ENCODE peak calls at places on chromosomes 12 and 14, in nine cellular contexts. One of them, this sample, is unnamed.

GRCh38 chr14:74567646-74568379 is 44.2 kb downstream of the LTBP2 start:
- DNase-seq in NCI-H2227 treated with DMSO at 0.1 percent for 48 hours: no peak
- DNase-seq in glutamatergic neuron: no peak
- DNase-seq in epithelial cell of proximal tubule: no peak
- DNase-seq in activated naive CD8-positive, alpha-beta T cell treated with anti-CD3 and anti-CD28 coated beads for 36 hours: no peak
- DNase-seq in GM04504: no peak
- DNase-seq in stimulated activated CD4-positive, alpha-beta T cell treated with anti-CD3 and anti-CD28 coated beads, TNF-alpha, amount 100 ng/mL, for 24 hours: no peak
- DNase-seq in mammary epithelial cell: peak; percentile 59
- DNase-seq in activated CD4-positive, alpha-beta T cell treated with anti-CD3 and anti-CD28 coated beads, Interleukin-2, amount 50 U/mL, for 48 hours: no peak
- DNase-seq in this sample: no peak

GRCh38 chr12:459430-460258 is at the start of gene B4GALNT3:
- DNase-seq in glutamatergic neuron: peak; percentile 67
- DNase-seq in NCI-H2227 treated with DMSO at 0.1 percent for 48 hours: no peak
- DNase-seq in mammary epithelial cell: peak; percentile 54
- DNase-seq in activated CD4-positive, alpha-beta T cell treated with anti-CD3 and anti-CD28 coated beads, Interleukin-2, amount 50 U/mL, for 48 hours: peak; percentile 33
- DNase-seq in activated naive CD8-positive, alpha-beta T cell treated with anti-CD3 and anti-CD28 coated beads for 36 hours: peak; percentile 48
- DNase-seq in GM04504: no peak
- DNase-seq in epithelial cell of proximal tubule: no peak
- DNase-seq in stimulated activated CD4-positive, alpha-beta T cell treated with anti-CD3 and anti-CD28 coated beads, TNF-alpha, amount 100 ng/mL, for 24 hours: peak; percentile 38
- DNase-seq in this sample: peak; percentile 45

GRCh38 chr12:51326762-51327439 is 2.9 kb upstream of the BIN2 start:
- DNase-seq in NCI-H2227 treated with DMSO at 0.1 percent for 48 hours: no peak
- DNase-seq in GM04504: peak; percentile 47
- DNase-seq in activated CD4-positive, alpha-beta T cell treated with anti-CD3 and anti-CD28 coated beads, Interleukin-2, amount 50 U/mL, for 48 hours: no peak
- DNase-seq in stimulated activated CD4-positive, alpha-beta T cell treated with anti-CD3 and anti-CD28 coated beads, TNF-alpha, amount 100 ng/mL, for 24 hours: no peak
- DNase-seq in activated naive CD8-positive, alpha-beta T cell treated with anti-CD3 and anti-CD28 coated beads for 36 hours: no peak
- DNase-seq in epithelial cell of proximal tubule: no peak
- DNase-seq in mammary epithelial cell: peak; percentile 61
- DNase-seq in glutamatergic neuron: no peak
- DNase-seq in this sample: peak; percentile 12

GRCh38 chr12:103548622-103549601 is 38.2 kb upstream of the STAB2 start:
- DNase-seq in GM04504: peak; percentile 27
- DNase-seq in mammary epithelial cell: peak; percentile 73
- DNase-seq in activated CD4-positive, alpha-beta T cell treated with anti-CD3 and anti-CD28 coated beads, Interleukin-2, amount 50 U/mL, for 48 hours: peak; percentile 74
- DNase-seq in activated naive CD8-positive, alpha-beta T cell treated with anti-CD3 and anti-CD28 coated beads for 36 hours: peak; percentile 60
- DNase-seq in stimulated activated CD4-positive, alpha-beta T cell treated with anti-CD3 and anti-CD28 coated beads, TNF-alpha, amount 100 ng/mL, for 24 hours: peak; percentile 69
- DNase-seq in epithelial cell of proximal tubule: no peak
- DNase-seq in glutamatergic neuron: peak; percentile 76
- DNase-seq in NCI-H2227 treated with DMSO at 0.1 percent for 48 hours: peak; percentile 72
- DNase-seq in this sample: peak; percentile 73

GRCh38 chr12:105474672-105475071 is 144.2 kb downstream of the C12orf75 start:
- DNase-seq in activated naive CD8-positive, alpha-beta T cell treated with anti-CD3 and anti-CD28 coated beads for 36 hours: no peak
- DNase-seq in glutamatergic neuron: no peak
- DNase-seq in mammary epithelial cell: peak; percentile 87
- DNase-seq in stimulated activated CD4-positive, alpha-beta T cell treated with anti-CD3 and anti-CD28 coated beads, TNF-alpha, amount 100 ng/mL, for 24 hours: no peak
- DNase-seq in activated CD4-positive, alpha-beta T cell treated with anti-CD3 and anti-CD28 coated beads, Interleukin-2, amount 50 U/mL, for 48 hours: no peak
- DNase-seq in epithelial cell of proximal tubule: no peak
- DNase-seq in NCI-H2227 treated with DMSO at 0.1 percent for 48 hours: no peak
- DNase-seq in GM04504: no peak
- DNase-seq in this sample: peak; percentile 86

GRCh38 chr12:28209782-28210181 is 19.5 kb downstream of the CCDC91 start:
- DNase-seq in stimulated activated CD4-positive, alpha-beta T cell treated with anti-CD3 and anti-CD28 coated beads, TNF-alpha, amount 100 ng/mL, for 24 hours: no peak
- DNase-seq in activated CD4-positive, alpha-beta T cell treated with anti-CD3 and anti-CD28 coated beads, Interleukin-2, amount 50 U/mL, for 48 hours: no peak
- DNase-seq in epithelial cell of proximal tubule: no peak
- DNase-seq in activated naive CD8-positive, alpha-beta T cell treated with anti-CD3 and anti-CD28 coated beads for 36 hours: no peak
- DNase-seq in glutamatergic neuron: no peak
- DNase-seq in mammary epithelial cell: peak; percentile 11
- DNase-seq in NCI-H2227 treated with DMSO at 0.1 percent for 48 hours: no peak
- DNase-seq in GM04504: no peak
- DNase-seq in this sample: no peak

GRCh38 chr12:51972849-51973273 is 21.4 kb downstream of the ACVR1B start:
- DNase-seq in epithelial cell of proximal tubule: peak; percentile 25
- DNase-seq in mammary epithelial cell: peak; percentile 68
- DNase-seq in GM04504: no peak
- DNase-seq in NCI-H2227 treated with DMSO at 0.1 percent for 48 hours: no peak
- DNase-seq in activated naive CD8-positive, alpha-beta T cell treated with anti-CD3 and anti-CD28 coated beads for 36 hours: peak; percentile 35
- DNase-seq in activated CD4-positive, alpha-beta T cell treated with anti-CD3 and anti-CD28 coated beads, Interleukin-2, amount 50 U/mL, for 48 hours: peak; percentile 68
- DNase-seq in glutamatergic neuron: no peak
- DNase-seq in stimulated activated CD4-positive, alpha-beta T cell treated with anti-CD3 and anti-CD28 coated beads, TNF-alpha, amount 100 ng/mL, for 24 hours: peak; percentile 71
- DNase-seq in this sample: peak; percentile 40

GRCh38 chr14:59425322-59425945 is 39.7 kb downstream of the GPR135 start:
- DNase-seq in NCI-H2227 treated with DMSO at 0.1 percent for 48 hours: no peak
- DNase-seq in activated naive CD8-positive, alpha-beta T cell treated with anti-CD3 and anti-CD28 coated beads for 36 hours: no peak
- DNase-seq in activated CD4-positive, alpha-beta T cell treated with anti-CD3 and anti-CD28 coated beads, Interleukin-2, amount 50 U/mL, for 48 hours: no peak
- DNase-seq in glutamatergic neuron: no peak
- DNase-seq in GM04504: peak; percentile 39
- DNase-seq in stimulated activated CD4-positive, alpha-beta T cell treated with anti-CD3 and anti-CD28 coated beads, TNF-alpha, amount 100 ng/mL, for 24 hours: no peak
- DNase-seq in epithelial cell of proximal tubule: no peak
- DNase-seq in mammary epithelial cell: no peak
- DNase-seq in this sample: no peak

GRCh38 chr12:4813741-4814140 is 93.5 kb downstream of the GALNT8 start:
- DNase-seq in mammary epithelial cell: peak; percentile 48
- DNase-seq in activated CD4-positive, alpha-beta T cell treated with anti-CD3 and anti-CD28 coated beads, Interleukin-2, amount 50 U/mL, for 48 hours: no peak
- DNase-seq in stimulated activated CD4-positive, alpha-beta T cell treated with anti-CD3 and anti-CD28 coated beads, TNF-alpha, amount 100 ng/mL, for 24 hours: no peak
- DNase-seq in activated naive CD8-positive, alpha-beta T cell treated with anti-CD3 and anti-CD28 coated beads for 36 hours: no peak
- DNase-seq in NCI-H2227 treated with DMSO at 0.1 percent for 48 hours: no peak
- DNase-seq in glutamatergic neuron: peak; percentile 33
- DNase-seq in epithelial cell of proximal tubule: no peak
- DNase-seq in GM04504: no peak
- DNase-seq in this sample: no peak

GRCh38 chr12:48985901-48986300 is 7.8 kb downstream of the WNT1 start:
- DNase-seq in activated naive CD8-positive, alpha-beta T cell treated with anti-CD3 and anti-CD28 coated beads for 36 hours: no peak
- DNase-seq in activated CD4-positive, alpha-beta T cell treated with anti-CD3 and anti-CD28 coated beads, Interleukin-2, amount 50 U/mL, for 48 hours: no peak
- DNase-seq in glutamatergic neuron: no peak
- DNase-seq in GM04504: no peak
- DNase-seq in epithelial cell of proximal tubule: no peak
- DNase-seq in mammary epithelial cell: no peak
- DNase-seq in stimulated activated CD4-positive, alpha-beta T cell treated with anti-CD3 and anti-CD28 coated beads, TNF-alpha, amount 100 ng/mL, for 24 hours: no peak
- DNase-seq in NCI-H2227 treated with DMSO at 0.1 percent for 48 hours: no peak
- DNase-seq in this sample: no peak

GRCh38 chr12:20486233-20486632 is 117.9 kb downstream of the PDE3A start:
- DNase-seq in GM04504: no peak
- DNase-seq in stimulated activated CD4-positive, alpha-beta T cell treated with anti-CD3 and anti-CD28 coated beads, TNF-alpha, amount 100 ng/mL, for 24 hours: no peak
- DNase-seq in mammary epithelial cell: no peak
- DNase-seq in epithelial cell of proximal tubule: no peak
- DNase-seq in glutamatergic neuron: no peak
- DNase-seq in activated naive CD8-positive, alpha-beta T cell treated with anti-CD3 and anti-CD28 coated beads for 36 hours: no peak
- DNase-seq in activated CD4-positive, alpha-beta T cell treated with anti-CD3 and anti-CD28 coated beads, Interleukin-2, amount 50 U/mL, for 48 hours: no peak
- DNase-seq in NCI-H2227 treated with DMSO at 0.1 percent for 48 hours: no peak
- DNase-seq in this sample: no peak

GRCh38 chr12:53344824-53345485 is 8.8 kb upstream of the SP7 start:
- DNase-seq in epithelial cell of proximal tubule: no peak
- DNase-seq in NCI-H2227 treated with DMSO at 0.1 percent for 48 hours: no peak
- DNase-seq in stimulated activated CD4-positive, alpha-beta T cell treated with anti-CD3 and anti-CD28 coated beads, TNF-alpha, amount 100 ng/mL, for 24 hours: peak; percentile 73
- DNase-seq in GM04504: no peak
- DNase-seq in activated CD4-positive, alpha-beta T cell treated with anti-CD3 and anti-CD28 coated beads, Interleukin-2, amount 50 U/mL, for 48 hours: peak; percentile 80
- DNase-seq in mammary epithelial cell: peak; percentile 58
- DNase-seq in activated naive CD8-positive, alpha-beta T cell treated with anti-CD3 and anti-CD28 coated beads for 36 hours: peak; percentile 65
- DNase-seq in glutamatergic neuron: peak; percentile 82
- DNase-seq in this sample: peak; percentile 60

GRCh38 chr14:62662811-62663477 is 382.3 kb downstream of the KCNH5 start:
- DNase-seq in mammary epithelial cell: no peak
- DNase-seq in glutamatergic neuron: no peak
- DNase-seq in stimulated activated CD4-positive, alpha-beta T cell treated with anti-CD3 and anti-CD28 coated beads, TNF-alpha, amount 100 ng/mL, for 24 hours: no peak
- DNase-seq in activated naive CD8-positive, alpha-beta T cell treated with anti-CD3 and anti-CD28 coated beads for 36 hours: no peak
- DNase-seq in activated CD4-positive, alpha-beta T cell treated with anti-CD3 and anti-CD28 coated beads, Interleukin-2, amount 50 U/mL, for 48 hours: no peak
- DNase-seq in epithelial cell of proximal tubule: no peak
- DNase-seq in NCI-H2227 treated with DMSO at 0.1 percent for 48 hours: no peak
- DNase-seq in GM04504: no peak
- DNase-seq in this sample: no peak

GRCh38 chr14:56555921-56556570 is 23.6 kb upstream of the TMEM260 start:
- DNase-seq in glutamatergic neuron: no peak
- DNase-seq in GM04504: no peak
- DNase-seq in mammary epithelial cell: peak; percentile 21
- DNase-seq in activated naive CD8-positive, alpha-beta T cell treated with anti-CD3 and anti-CD28 coated beads for 36 hours: no peak
- DNase-seq in activated CD4-positive, alpha-beta T cell treated with anti-CD3 and anti-CD28 coated beads, Interleukin-2, amount 50 U/mL, for 48 hours: no peak
- DNase-seq in epithelial cell of proximal tubule: no peak
- DNase-seq in NCI-H2227 treated with DMSO at 0.1 percent for 48 hours: peak; percentile 40
- DNase-seq in stimulated activated CD4-positive, alpha-beta T cell treated with anti-CD3 and anti-CD28 coated beads, TNF-alpha, amount 100 ng/mL, for 24 hours: no peak
- DNase-seq in this sample: peak; percentile 36

GRCh38 chr12:69712826-69713225 is 13.7 kb upstream of the BEST3 start:
- DNase-seq in activated naive CD8-positive, alpha-beta T cell treated with anti-CD3 and anti-CD28 coated beads for 36 hours: no peak
- DNase-seq in mammary epithelial cell: no peak
- DNase-seq in NCI-H2227 treated with DMSO at 0.1 percent for 48 hours: no peak
- DNase-seq in epithelial cell of proximal tubule: no peak
- DNase-seq in glutamatergic neuron: no peak
- DNase-seq in activated CD4-positive, alpha-beta T cell treated with anti-CD3 and anti-CD28 coated beads, Interleukin-2, amount 50 U/mL, for 48 hours: no peak
- DNase-seq in GM04504: no peak
- DNase-seq in stimulated activated CD4-positive, alpha-beta T cell treated with anti-CD3 and anti-CD28 coated beads, TNF-alpha, amount 100 ng/mL, for 24 hours: no peak
- DNase-seq in this sample: no peak

GRCh38 chr12:54383041-54383609 is 1.4 kb downstream of the ZNF385A start:
- DNase-seq in activated naive CD8-positive, alpha-beta T cell treated with anti-CD3 and anti-CD28 coated beads for 36 hours: no peak
- DNase-seq in mammary epithelial cell: peak; percentile 95
- DNase-seq in GM04504: peak; percentile 88
- DNase-seq in glutamatergic neuron: no peak
- DNase-seq in activated CD4-positive, alpha-beta T cell treated with anti-CD3 and anti-CD28 coated beads, Interleukin-2, amount 50 U/mL, for 48 hours: peak; percentile 29
- DNase-seq in stimulated activated CD4-positive, alpha-beta T cell treated with anti-CD3 and anti-CD28 coated beads, TNF-alpha, amount 100 ng/mL, for 24 hours: peak; percentile 28
- DNase-seq in epithelial cell of proximal tubule: peak; percentile 56
- DNase-seq in NCI-H2227 treated with DMSO at 0.1 percent for 48 hours: no peak
- DNase-seq in this sample: peak; percentile 93

GRCh38 chr12:27161458-27162228 is 79.3 kb upstream of the C12orf71 start:
- DNase-seq in activated naive CD8-positive, alpha-beta T cell treated with anti-CD3 and anti-CD28 coated beads for 36 hours: no peak
- DNase-seq in GM04504: no peak
- DNase-seq in glutamatergic neuron: no peak
- DNase-seq in mammary epithelial cell: no peak
- DNase-seq in stimulated activated CD4-positive, alpha-beta T cell treated with anti-CD3 and anti-CD28 coated beads, TNF-alpha, amount 100 ng/mL, for 24 hours: no peak
- DNase-seq in NCI-H2227 treated with DMSO at 0.1 percent for 48 hours: no peak
- DNase-seq in epithelial cell of proximal tubule: no peak
- DNase-seq in activated CD4-positive, alpha-beta T cell treated with anti-CD3 and anti-CD28 coated beads, Interleukin-2, amount 50 U/mL, for 48 hours: no peak
- DNase-seq in this sample: peak; percentile 46

GRCh38 chr14:45678163-45678562 is 425.2 kb upstream of the MIS18BP1 start:
- DNase-seq in stimulated activated CD4-positive, alpha-beta T cell treated with anti-CD3 and anti-CD28 coated beads, TNF-alpha, amount 100 ng/mL, for 24 hours: no peak
- DNase-seq in NCI-H2227 treated with DMSO at 0.1 percent for 48 hours: no peak
- DNase-seq in GM04504: no peak
- DNase-seq in epithelial cell of proximal tubule: no peak
- DNase-seq in mammary epithelial cell: no peak
- DNase-seq in activated naive CD8-positive, alpha-beta T cell treated with anti-CD3 and anti-CD28 coated beads for 36 hours: no peak
- DNase-seq in glutamatergic neuron: no peak
- DNase-seq in activated CD4-positive, alpha-beta T cell treated with anti-CD3 and anti-CD28 coated beads, Interleukin-2, amount 50 U/mL, for 48 hours: no peak
- DNase-seq in this sample: no peak

GRCh38 chr14:39182770-39183684 is 8.0 kb downstream of the PNN start:
- DNase-seq in stimulated activated CD4-positive, alpha-beta T cell treated with anti-CD3 and anti-CD28 coated beads, TNF-alpha, amount 100 ng/mL, for 24 hours: no peak
- DNase-seq in NCI-H2227 treated with DMSO at 0.1 percent for 48 hours: no peak
- DNase-seq in GM04504: no peak
- DNase-seq in mammary epithelial cell: no peak
- DNase-seq in activated naive CD8-positive, alpha-beta T cell treated with anti-CD3 and anti-CD28 coated beads for 36 hours: no peak
- DNase-seq in epithelial cell of proximal tubule: no peak
- DNase-seq in glutamatergic neuron: no peak
- DNase-seq in activated CD4-positive, alpha-beta T cell treated with anti-CD3 and anti-CD28 coated beads, Interleukin-2, amount 50 U/mL, for 48 hours: no peak
- DNase-seq in this sample: no peak

GRCh38 chr12:122515275-122515674 is 11.5 kb downstream of the RSRC2 start:
- DNase-seq in glutamatergic neuron: no peak
- DNase-seq in stimulated activated CD4-positive, alpha-beta T cell treated with anti-CD3 and anti-CD28 coated beads, TNF-alpha, amount 100 ng/mL, for 24 hours: no peak
- DNase-seq in epithelial cell of proximal tubule: no peak
- DNase-seq in GM04504: no peak
- DNase-seq in activated CD4-positive, alpha-beta T cell treated with anti-CD3 and anti-CD28 coated beads, Interleukin-2, amount 50 U/mL, for 48 hours: no peak
- DNase-seq in NCI-H2227 treated with DMSO at 0.1 percent for 48 hours: no peak
- DNase-seq in activated naive CD8-positive, alpha-beta T cell treated with anti-CD3 and anti-CD28 coated beads for 36 hours: no peak
- DNase-seq in mammary epithelial cell: no peak
- DNase-seq in this sample: no peak

GRCh38 chr14:106286697-106287290 is 760.4 kb downstream of the TMEM121 start:
- DNase-seq in GM04504: no peak
- DNase-seq in epithelial cell of proximal tubule: no peak
- DNase-seq in activated naive CD8-positive, alpha-beta T cell treated with anti-CD3 and anti-CD28 coated beads for 36 hours: peak; percentile 21
- DNase-seq in activated CD4-positive, alpha-beta T cell treated with anti-CD3 and anti-CD28 coated beads, Interleukin-2, amount 50 U/mL, for 48 hours: peak; percentile 29
- DNase-seq in glutamatergic neuron: no peak
- DNase-seq in mammary epithelial cell: no peak
- DNase-seq in NCI-H2227 treated with DMSO at 0.1 percent for 48 hours: no peak
- DNase-seq in stimulated activated CD4-positive, alpha-beta T cell treated with anti-CD3 and anti-CD28 coated beads, TNF-alpha, amount 100 ng/mL, for 24 hours: peak; percentile 11
- DNase-seq in this sample: no peak

GRCh38 chr14:56145965-56146364 is 27.8 kb downstream of the PELI2 start:
- DNase-seq in mammary epithelial cell: peak; percentile 2
- DNase-seq in activated naive CD8-positive, alpha-beta T cell treated with anti-CD3 and anti-CD28 coated beads for 36 hours: no peak
- DNase-seq in GM04504: peak; percentile 17
- DNase-seq in epithelial cell of proximal tubule: no peak
- DNase-seq in NCI-H2227 treated with DMSO at 0.1 percent for 48 hours: no peak
- DNase-seq in stimulated activated CD4-positive, alpha-beta T cell treated with anti-CD3 and anti-CD28 coated beads, TNF-alpha, amount 100 ng/mL, for 24 hours: peak; percentile 2
- DNase-seq in activated CD4-positive, alpha-beta T cell treated with anti-CD3 and anti-CD28 coated beads, Interleukin-2, amount 50 U/mL, for 48 hours: no peak
- DNase-seq in glutamatergic neuron: no peak
- DNase-seq in this sample: peak; percentile 30

GRCh38 chr14:61564623-61565091 is 130.7 kb upstream of the HIF1A start:
- DNase-seq in NCI-H2227 treated with DMSO at 0.1 percent for 48 hours: no peak
- DNase-seq in GM04504: peak; percentile 90
- DNase-seq in glutamatergic neuron: no peak
- DNase-seq in mammary epithelial cell: peak; percentile 96
- DNase-seq in activated naive CD8-positive, alpha-beta T cell treated with anti-CD3 and anti-CD28 coated beads for 36 hours: no peak
- DNase-seq in stimulated activated CD4-positive, alpha-beta T cell treated with anti-CD3 and anti-CD28 coated beads, TNF-alpha, amount 100 ng/mL, for 24 hours: no peak
- DNase-seq in epithelial cell of proximal tubule: no peak
- DNase-seq in activated CD4-positive, alpha-beta T cell treated with anti-CD3 and anti-CD28 coated beads, Interleukin-2, amount 50 U/mL, for 48 hours: no peak
- DNase-seq in this sample: peak; percentile 99

GRCh38 chr12:28539691-28540323 is 349.6 kb downstream of the CCDC91 start:
- DNase-seq in glutamatergic neuron: no peak
- DNase-seq in NCI-H2227 treated with DMSO at 0.1 percent for 48 hours: no peak
- DNase-seq in GM04504: no peak
- DNase-seq in stimulated activated CD4-positive, alpha-beta T cell treated with anti-CD3 and anti-CD28 coated beads, TNF-alpha, amount 100 ng/mL, for 24 hours: no peak
- DNase-seq in activated CD4-positive, alpha-beta T cell treated with anti-CD3 and anti-CD28 coated beads, Interleukin-2, amount 50 U/mL, for 48 hours: no peak
- DNase-seq in mammary epithelial cell: no peak
- DNase-seq in epithelial cell of proximal tubule: no peak
- DNase-seq in activated naive CD8-positive, alpha-beta T cell treated with anti-CD3 and anti-CD28 coated beads for 36 hours: no peak
- DNase-seq in this sample: no peak

GRCh38 chr12:3218150-3218845 is 141.1 kb downstream of the TSPAN9 start:
- DNase-seq in epithelial cell of proximal tubule: no peak
- DNase-seq in activated CD4-positive, alpha-beta T cell treated with anti-CD3 and anti-CD28 coated beads, Interleukin-2, amount 50 U/mL, for 48 hours: no peak
- DNase-seq in stimulated activated CD4-positive, alpha-beta T cell treated with anti-CD3 and anti-CD28 coated beads, TNF-alpha, amount 100 ng/mL, for 24 hours: no peak
- DNase-seq in GM04504: peak; percentile 38
- DNase-seq in glutamatergic neuron: peak; percentile 67
- DNase-seq in NCI-H2227 treated with DMSO at 0.1 percent for 48 hours: peak; percentile 18
- DNase-seq in activated naive CD8-positive, alpha-beta T cell treated with anti-CD3 and anti-CD28 coated beads for 36 hours: no peak
- DNase-seq in mammary epithelial cell: peak; percentile 47
- DNase-seq in this sample: peak; percentile 50

GRCh38 chr12:130669797-130670196 is 46.3 kb downstream of the RIMBP2 start:
- DNase-seq in epithelial cell of proximal tubule: no peak
- DNase-seq in GM04504: no peak
- DNase-seq in activated naive CD8-positive, alpha-beta T cell treated with anti-CD3 and anti-CD28 coated beads for 36 hours: no peak
- DNase-seq in glutamatergic neuron: no peak
- DNase-seq in activated CD4-positive, alpha-beta T cell treated with anti-CD3 and anti-CD28 coated beads, Interleukin-2, amount 50 U/mL, for 48 hours: no peak
- DNase-seq in stimulated activated CD4-positive, alpha-beta T cell treated with anti-CD3 and anti-CD28 coated beads, TNF-alpha, amount 100 ng/mL, for 24 hours: no peak
- DNase-seq in NCI-H2227 treated with DMSO at 0.1 percent for 48 hours: no peak
- DNase-seq in mammary epithelial cell: no peak
- DNase-seq in this sample: no peak

This sample was measured in kidney tubule cell.